ENCODE peak calls at places on chromosomes 6 and 20, in four cellular contexts. One of them, this sample, is unnamed.

GRCh38 chr6:170086639-170087420 is 204.0 kb downstream of the DLL1 start:
- DNase-seq in OCI-LY7: no peak
- DNase-seq in GM23248: no peak
- DNase-seq in GM23338: no peak
- DNase-seq in this sample: no peak

GRCh38 chr20:60254901-60255411 is 296.7 kb downstream of the CDH26 start:
- DNase-seq in OCI-LY7: no peak
- DNase-seq in GM23248: peak; percentile 81
- DNase-seq in GM23338: no peak
- DNase-seq in this sample: peak; percentile 47

GRCh38 chr20:16062661-16063591 is 510.3 kb downstream of the KIF16B start:
- DNase-seq in OCI-LY7: no peak
- DNase-seq in GM23248: no peak
- DNase-seq in GM23338: no peak
- DNase-seq in this sample: peak; percentile 32

GRCh38 chr6:137625808-137626207 is 131.6 kb upstream of the OLIG3 start:
- DNase-seq in OCI-LY7: no peak
- DNase-seq in GM23248: no peak
- DNase-seq in GM23338: no peak
- DNase-seq in this sample: no peak

GRCh38 chr6:30555428-30556005 is 772 bp downstream of the GNL1 start:
- DNase-seq in OCI-LY7: peak; percentile 44
- DNase-seq in GM23248: peak; percentile 74
- DNase-seq in GM23338: peak; percentile 71
- DNase-seq in this sample: no peak

GRCh38 chr6:14665827-14666724 is 548.5 kb downstream of the CD83 start:
- DNase-seq in OCI-LY7: peak; percentile 53
- DNase-seq in GM23248: peak; percentile 99
- DNase-seq in GM23338: no peak
- DNase-seq in this sample: peak; percentile 91

GRCh38 chr6:150537481-150537880 is 62.2 kb upstream of the PLEKHG1 start:
- DNase-seq in OCI-LY7: no peak
- DNase-seq in GM23248: no peak
- DNase-seq in GM23338: no peak
- DNase-seq in this sample: no peak

GRCh38 chr20:58642465-58642864 is 8.6 kb upstream of the STX16 start:
- DNase-seq in OCI-LY7: no peak
- DNase-seq in GM23248: no peak
- DNase-seq in GM23338: no peak
- DNase-seq in this sample: no peak

GRCh38 chr6:160974304-160974771 is 17.2 kb upstream of the MAP3K4 start:
- DNase-seq in OCI-LY7: no peak
- DNase-seq in GM23248: peak; percentile 99
- DNase-seq in GM23338: no peak
- DNase-seq in this sample: no peak

GRCh38 chr6:12291083-12291784 is 1.1 kb downstream of the EDN1 start:
- DNase-seq in OCI-LY7: no peak
- DNase-seq in GM23248: no peak
- DNase-seq in GM23338: no peak
- DNase-seq in this sample: peak; percentile 87

GRCh38 chr6:139987091-139987490 is 612.6 kb upstream of the CITED2 start:
- DNase-seq in OCI-LY7: no peak
- DNase-seq in GM23248: no peak
- DNase-seq in GM23338: no peak
- DNase-seq in this sample: no peak

GRCh38 chr6:35049885-35050284 is 91.3 kb downstream of the TCP11 start:
- DNase-seq in OCI-LY7: no peak
- DNase-seq in GM23248: peak; percentile 68
- DNase-seq in GM23338: no peak
- DNase-seq in this sample: no peak

GRCh38 chr20:2316847-2317495 is 21.2 kb downstream of the TGM3 start:
- DNase-seq in OCI-LY7: no peak
- DNase-seq in GM23248: no peak
- DNase-seq in GM23338: no peak
- DNase-seq in this sample: no peak

GRCh38 chr6:106256201-106256968 is 69.2 kb downstream of the ATG5 start:
- DNase-seq in OCI-LY7: no peak
- DNase-seq in GM23248: peak; percentile 84
- DNase-seq in GM23338: no peak
- DNase-seq in this sample: peak; percentile 74

GRCh38 chr20:50913976-50914375 is 17.3 kb downstream of the ADNP start:
- DNase-seq in OCI-LY7: no peak
- DNase-seq in GM23248: peak; percentile 80
- DNase-seq in GM23338: no peak
- DNase-seq in this sample: peak; percentile 67

GRCh38 chr20:19835533-19836222 is 77.6 kb downstream of the RIN2 start:
- DNase-seq in OCI-LY7: no peak
- DNase-seq in GM23248: no peak
- DNase-seq in GM23338: peak; percentile 51
- DNase-seq in this sample: no peak

GRCh38 chr6:165468836-165469235 is 159.4 kb upstream of the C6orf118 start:
- DNase-seq in OCI-LY7: no peak
- DNase-seq in GM23248: no peak
- DNase-seq in GM23338: no peak
- DNase-seq in this sample: peak; percentile 43

GRCh38 chr6:145070791-145071190 is 664.5 kb downstream of the EPM2A start:
- DNase-seq in OCI-LY7: no peak
- DNase-seq in GM23248: peak; percentile 73
- DNase-seq in GM23338: no peak
- DNase-seq in this sample: peak; percentile 60

GRCh38 chr20:59783020-59784010 is 150.1 kb downstream of the SYCP2 start:
- DNase-seq in OCI-LY7: peak; percentile 50
- DNase-seq in GM23248: peak; percentile 56
- DNase-seq in GM23338: peak; percentile 89
- DNase-seq in this sample: peak; percentile 80

GRCh38 chr6:155117266-155117665 is 122.2 kb downstream of the TIAM2 start:
- DNase-seq in OCI-LY7: no peak
- DNase-seq in GM23248: peak; percentile 81
- DNase-seq in GM23338: no peak
- DNase-seq in this sample: peak; percentile 39

GRCh38 chr20:37378785-37379598 is 33.1 kb downstream of the SRC start:
- DNase-seq in OCI-LY7: no peak
- DNase-seq in GM23248: peak; percentile 58
- DNase-seq in GM23338: peak; percentile 47
- DNase-seq in this sample: peak; percentile 69

GRCh38 chr6:83518946-83519489 is 6.7 kb downstream of the PRSS35 start:
- DNase-seq in OCI-LY7: no peak
- DNase-seq in GM23248: peak; percentile 50
- DNase-seq in GM23338: peak; percentile 23
- DNase-seq in this sample: peak; percentile 27

GRCh38 chr6:3788408-3789017 is 37.0 kb upstream of the PXDC1 start:
- DNase-seq in OCI-LY7: no peak
- DNase-seq in GM23248: no peak
- DNase-seq in GM23338: no peak
- DNase-seq in this sample: no peak

GRCh38 chr6:145705561-145705960 is 29.8 kb downstream of the EPM2A start:
- DNase-seq in OCI-LY7: no peak
- DNase-seq in GM23248: peak; percentile 59
- DNase-seq in GM23338: no peak
- DNase-seq in this sample: peak; percentile 40

GRCh38 chr6:166465671-166466087 is 82.9 kb upstream of the MPC1 start:
- DNase-seq in OCI-LY7: no peak
- DNase-seq in GM23248: peak; percentile 83
- DNase-seq in GM23338: no peak
- DNase-seq in this sample: no peak

GRCh38 chr20:38168791-38169589 is 3.9 kb upstream of the TGM2 start:
- DNase-seq in OCI-LY7: no peak
- DNase-seq in GM23248: peak; percentile 44
- DNase-seq in GM23338: no peak
- DNase-seq in this sample: peak; percentile 55

GRCh38 chr20:63224272-63225081 is 8.5 kb upstream of the YTHDF1 start:
- DNase-seq in OCI-LY7: no peak
- DNase-seq in GM23248: peak; percentile 42
- DNase-seq in GM23338: no peak
- DNase-seq in this sample: peak; percentile 68

GRCh38 chr6:80523531-80523970 is 417.1 kb downstream of the BCKDHB start:
- DNase-seq in OCI-LY7: no peak
- DNase-seq in GM23248: peak; percentile 60
- DNase-seq in GM23338: peak; percentile 94
- DNase-seq in this sample: no peak

GRCh38 chr6:28693033-28693750 is 167.5 kb downstream of the GPX5 start:
- DNase-seq in OCI-LY7: no peak
- DNase-seq in GM23248: peak; percentile 12
- DNase-seq in GM23338: peak; percentile 68
- DNase-seq in this sample: no peak

GRCh38 chr20:20664795-20665194 is 47.6 kb downstream of the RALGAPA2 start:
- DNase-seq in OCI-LY7: peak; percentile 41
- DNase-seq in GM23248: peak; percentile 3
- DNase-seq in GM23338: peak; percentile 41
- DNase-seq in this sample: peak; percentile 56

GRCh38 chr20:1326031-1326930 is 2.7 kb downstream of the SDCBP2 start:
- DNase-seq in OCI-LY7: no peak
- DNase-seq in GM23248: peak; percentile 75
- DNase-seq in GM23338: no peak
- DNase-seq in this sample: no peak

GRCh38 chr20:48813446-48813747 is 14.4 kb downstream of the PREX1 start:
- DNase-seq in OCI-LY7: no peak
- DNase-seq in GM23248: no peak
- DNase-seq in GM23338: no peak
- DNase-seq in this sample: no peak
- TF ChIP-seq EZH2phosphoT487 in OCI-LY7: no peak
- TF ChIP-seq EZH2phosphoT487 in GM23248: no peak
- TF ChIP-seq EZH2phosphoT487 in GM23338: no peak
- TF ChIP-seq EZH2phosphoT487 in this sample: no peak

DNA sequence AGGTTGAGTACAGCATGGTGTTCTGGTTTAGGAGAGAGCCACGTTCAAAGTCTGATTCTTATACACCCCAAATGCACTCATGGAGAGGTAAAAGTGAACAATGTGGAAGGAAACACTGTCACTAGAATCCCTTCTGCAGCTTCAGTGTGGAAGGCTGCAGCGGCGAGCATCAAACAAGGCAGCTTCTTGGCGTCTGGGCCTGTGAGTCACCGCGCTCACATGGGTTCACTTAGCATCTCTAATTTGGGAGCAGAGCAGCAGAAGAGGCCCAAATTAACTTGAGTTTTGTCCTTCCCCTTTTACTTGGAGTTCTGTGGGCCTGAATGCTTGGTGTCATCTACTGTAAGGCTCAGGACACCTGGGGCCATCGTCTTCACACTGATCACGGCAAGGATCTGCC is 10.9 kb upstream of the E2F1 start:
- DNase-seq in OCI-LY7: no peak
- DNase-seq in GM23248: peak; percentile 92
- DNase-seq in GM23338: no peak
- DNase-seq in this sample: no peak
- TF ChIP-seq EZH2phosphoT487 in OCI-LY7: no peak
- TF ChIP-seq EZH2phosphoT487 in GM23248: no peak
- TF ChIP-seq EZH2phosphoT487 in GM23338: no peak
- TF ChIP-seq EZH2phosphoT487 in this sample: no peak

GRCh38 chr6:107488174-107488874 is 1.6 kb upstream of the SOBP start:
- DNase-seq in OCI-LY7: no peak
- DNase-seq in GM23248: peak; percentile 39
- DNase-seq in GM23338: no peak
- DNase-seq in this sample: no peak
- TF ChIP-seq EZH2phosphoT487 in OCI-LY7: no peak
- TF ChIP-seq EZH2phosphoT487 in GM23248: no peak
- TF ChIP-seq EZH2phosphoT487 in GM23338: no peak
- TF ChIP-seq EZH2phosphoT487 in this sample: no peak

GRCh38 chr6:111423055-111423633 is 59.9 kb downstream of the REV3L start:
- DNase-seq in OCI-LY7: no peak
- DNase-seq in GM23248: peak; percentile 24
- DNase-seq in GM23338: no peak
- DNase-seq in this sample: peak; percentile 11
- TF ChIP-seq EZH2phosphoT487 in OCI-LY7: no peak
- TF ChIP-seq EZH2phosphoT487 in GM23248: no peak
- TF ChIP-seq EZH2phosphoT487 in GM23338: no peak
- TF ChIP-seq EZH2phosphoT487 in this sample: no peak

GRCh38 chr20:56411759-56412472 is at the start of gene CASS4:
- DNase-seq in OCI-LY7: no peak
- DNase-seq in GM23248: peak; percentile 76
- DNase-seq in GM23338: no peak
- DNase-seq in this sample: peak; percentile 43
- TF ChIP-seq EZH2phosphoT487 in OCI-LY7: no peak
- TF ChIP-seq EZH2phosphoT487 in GM23248: no peak
- TF ChIP-seq EZH2phosphoT487 in GM23338: no peak
- TF ChIP-seq EZH2phosphoT487 in this sample: no peak

GRCh38 chr20:48153523-48153922 is 368.2 kb upstream of the SULF2 start:
- DNase-seq in OCI-LY7: peak; percentile 27
- DNase-seq in GM23248: no peak
- DNase-seq in GM23338: peak; percentile 17
- DNase-seq in this sample: peak; percentile 19
- TF ChIP-seq EZH2phosphoT487 in OCI-LY7: no peak
- TF ChIP-seq EZH2phosphoT487 in GM23248: no peak
- TF ChIP-seq EZH2phosphoT487 in GM23338: no peak
- TF ChIP-seq EZH2phosphoT487 in this sample: no peak

DNA sequence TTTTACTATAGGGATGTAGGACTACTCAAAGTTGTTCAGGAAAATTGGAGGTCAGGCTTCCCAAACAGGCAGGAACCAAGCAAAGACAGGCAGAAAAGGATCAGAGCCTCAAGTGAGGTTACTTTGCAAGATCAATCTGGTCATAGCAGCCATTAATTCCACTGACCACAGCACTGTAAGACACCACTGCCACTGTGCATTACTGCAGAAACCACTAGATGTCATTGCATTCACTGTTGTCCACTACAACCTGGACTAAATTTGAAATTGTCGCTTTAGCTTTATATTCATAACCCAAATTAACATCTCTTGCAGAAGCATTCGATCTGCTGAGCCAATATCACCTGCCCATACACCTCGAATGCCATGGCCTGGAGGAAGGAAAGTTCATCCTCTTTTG is 126.9 kb upstream of the UFL1 start:
- DNase-seq in OCI-LY7: no peak
- DNase-seq in GM23248: no peak
- DNase-seq in GM23338: peak; percentile 15
- DNase-seq in this sample: peak; percentile 43
- TF ChIP-seq EZH2phosphoT487 in OCI-LY7: no peak
- TF ChIP-seq EZH2phosphoT487 in GM23248: no peak
- TF ChIP-seq EZH2phosphoT487 in GM23338: no peak
- TF ChIP-seq EZH2phosphoT487 in this sample: no peak

DNA sequence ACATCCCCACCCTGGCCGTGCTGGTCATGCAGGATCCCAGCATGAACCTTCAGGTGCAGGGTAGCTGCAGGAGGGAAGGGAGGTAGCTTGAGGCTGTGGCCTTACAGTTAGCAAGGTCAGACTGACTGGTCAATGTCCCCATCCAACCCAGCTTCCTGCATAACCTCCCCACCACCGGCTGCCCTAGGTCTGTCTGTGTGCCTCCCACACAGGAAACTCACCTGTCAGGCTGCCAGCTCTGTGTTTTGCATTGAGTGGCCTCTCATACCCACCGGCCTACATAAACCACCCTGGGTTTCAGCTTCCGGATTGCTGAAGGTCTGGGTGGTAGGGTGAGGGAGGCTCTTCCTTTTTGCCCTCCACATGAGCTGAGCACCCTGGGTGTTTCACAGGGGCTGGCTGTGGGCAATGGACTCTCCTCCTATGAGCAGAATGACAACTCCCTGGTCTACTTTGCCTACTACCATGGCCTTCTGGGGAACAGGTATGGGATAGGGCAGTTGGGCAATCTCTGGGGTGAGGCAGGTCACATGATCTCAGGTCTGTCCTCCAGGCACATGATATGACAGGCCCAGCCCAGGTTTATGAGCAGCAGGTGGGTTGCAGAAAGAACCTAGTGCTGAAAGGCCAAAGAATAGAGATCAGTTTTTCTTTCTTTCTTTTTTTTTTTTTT is 1.8 kb downstream of the CTSA start:
- DNase-seq in OCI-LY7: no peak
- DNase-seq in GM23248: no peak
- DNase-seq in GM23338: no peak
- DNase-seq in this sample: no peak
- TF ChIP-seq EZH2phosphoT487 in OCI-LY7: no peak
- TF ChIP-seq EZH2phosphoT487 in GM23248: no peak
- TF ChIP-seq EZH2phosphoT487 in GM23338: no peak
- TF ChIP-seq EZH2phosphoT487 in this sample: no peak

GRCh38 chr6:88474720-88475119 is 308.6 kb upstream of the CNR1 start:
- DNase-seq in OCI-LY7: no peak
- DNase-seq in GM23248: no peak
- DNase-seq in GM23338: no peak
- DNase-seq in this sample: no peak
- TF ChIP-seq EZH2phosphoT487 in OCI-LY7: no peak
- TF ChIP-seq EZH2phosphoT487 in GM23248: no peak
- TF ChIP-seq EZH2phosphoT487 in GM23338: no peak
- TF ChIP-seq EZH2phosphoT487 in this sample: no peak